ENCODE peak calls at places on chromosomes 11 and 22, in four cellular contexts. T is GM23248; U is HT-29; D is stimulated activated CD4-positive, alpha-beta T cell treated with anti-CD3 and anti-CD28 coated beads, Interleukin-15, amount 100 ng/mL, for 1 hour. Z is an unnamed sample.

GRCh38 chr11:2932850-2933251 is 3.6 kb upstream of the PHLDA2 start:
- DNase-seq in D (no peak), U (peak), T (peak), Z (no peak)

GRCh38 chr22:39898997-39899396 is 1.9 kb upstream of the GRAP2 start:
- DNase-seq in U (no peak), T (no peak), D (no peak), Z (no peak)

GRCh38 chr11:70568504-70569172 is 170.3 kb downstream of the CTTN start:
- DNase-seq in U (peak), D (no peak), T (peak), Z (no peak)

GRCh38 chr11:110488446-110488845 is 58.7 kb downstream of the FDX1 start:
- DNase-seq in U (no peak), T (no peak), D (no peak), Z (no peak)

GRCh38 chr22:30279389-30279788 is 9.9 kb downstream of the CASTOR1 start:
- DNase-seq in T (peak), D (no peak), U (no peak), Z (no peak)

GRCh38 chr11:64998690-64999431 is 2.1 kb upstream of the BATF2 start:
- DNase-seq in T (no peak), U (peak), D (no peak), Z (no peak)

GRCh38 chr22:29463487-29464088 is 16.4 kb upstream of the NEFH start:
- DNase-seq in T (no peak), D (no peak), U (no peak), Z (no peak)

GRCh38 chr11:35134403-35135126 is 4.4 kb upstream of the CD44 start:
- DNase-seq in U (no peak), D (no peak), T (peak), Z (no peak)

GRCh38 chr11:62508336-62509058 is 38.1 kb downstream of the AHNAK start:
- DNase-seq in D (no peak), T (peak), U (peak), Z (peak)

GRCh38 chr11:128518493-128519207 is 68.7 kb downstream of the ETS1 start:
- DNase-seq in U (no peak), D (no peak), T (peak), Z (no peak)

Z was measured in HCT116.